ENCODE peak calls at places on chromosomes 6 and 20, in five cellular contexts. One of them, this sample, is unnamed.

GRCh38 chr6:168493976-168494375 is 53.0 kb downstream of the SMOC2 start:
- DNase-seq in OCI-LY7: no peak
- DNase-seq in lower lobe of right lung: no peak
- DNase-seq in CD8-positive, alpha-beta T cell: no peak
- DNase-seq in endodermal cell: no peak
- DNase-seq in this sample: no peak

GRCh38 chr6:41836022-41836659 is 48.6 kb downstream of the TOMM6 start:
- DNase-seq in CD8-positive, alpha-beta T cell: no peak
- DNase-seq in lower lobe of right lung: no peak
- DNase-seq in OCI-LY7: no peak
- DNase-seq in endodermal cell: no peak
- DNase-seq in this sample: no peak

GRCh38 chr6:45595010-45595851 is 217.5 kb upstream of the SUPT3H start:
- DNase-seq in CD8-positive, alpha-beta T cell: no peak
- DNase-seq in lower lobe of right lung: no peak
- DNase-seq in endodermal cell: no peak
- DNase-seq in OCI-LY7: no peak
- DNase-seq in this sample: no peak

GRCh38 chr6:143335865-143336264 is 114.6 kb downstream of the ADAT2 start:
- DNase-seq in CD8-positive, alpha-beta T cell: no peak
- DNase-seq in endodermal cell: no peak
- DNase-seq in OCI-LY7: no peak
- DNase-seq in lower lobe of right lung: no peak
- DNase-seq in this sample: no peak

GRCh38 chr20:33475381-33476160 is 14.3 kb upstream of the CBFA2T2 start:
- DNase-seq in OCI-LY7: no peak
- DNase-seq in endodermal cell: peak; percentile 53
- DNase-seq in CD8-positive, alpha-beta T cell: no peak
- DNase-seq in lower lobe of right lung: no peak
- DNase-seq in this sample: no peak

GRCh38 chr6:96246563-96246962 is 230.8 kb downstream of the FUT9 start:
- DNase-seq in lower lobe of right lung: no peak
- DNase-seq in OCI-LY7: no peak
- DNase-seq in endodermal cell: no peak
- DNase-seq in CD8-positive, alpha-beta T cell: no peak
- DNase-seq in this sample: no peak

GRCh38 chr6:165748390-165748789 is 85.3 kb upstream of the PDE10A start:
- DNase-seq in OCI-LY7: no peak
- DNase-seq in CD8-positive, alpha-beta T cell: no peak
- DNase-seq in lower lobe of right lung: no peak
- DNase-seq in endodermal cell: no peak
- DNase-seq in this sample: no peak

GRCh38 chr6:136977075-136977474 is 55.0 kb downstream of the SLC35D3 start:
- DNase-seq in endodermal cell: no peak
- DNase-seq in CD8-positive, alpha-beta T cell: no peak
- DNase-seq in OCI-LY7: no peak
- DNase-seq in lower lobe of right lung: no peak
- DNase-seq in this sample: no peak

GRCh38 chr6:30890646-30891449 is 6.5 kb downstream of the DDR1 start:
- DNase-seq in OCI-LY7: no peak
- DNase-seq in endodermal cell: no peak
- DNase-seq in CD8-positive, alpha-beta T cell: no peak
- DNase-seq in lower lobe of right lung: no peak
- DNase-seq in this sample: no peak

GRCh38 chr6:31204751-31205145 is 34.3 kb upstream of the POU5F1 start:
- DNase-seq in OCI-LY7: no peak
- DNase-seq in CD8-positive, alpha-beta T cell: no peak
- DNase-seq in lower lobe of right lung: no peak
- DNase-seq in endodermal cell: no peak
- DNase-seq in this sample: no peak

GRCh38 chr6:41291717-41292116 is 5.2 kb upstream of the TREM1 start:
- DNase-seq in lower lobe of right lung: no peak
- DNase-seq in endodermal cell: no peak
- DNase-seq in CD8-positive, alpha-beta T cell: no peak
- DNase-seq in OCI-LY7: no peak
- DNase-seq in this sample: no peak

GRCh38 chr20:8547968-8548588 is 416.0 kb downstream of the PLCB1 start:
- DNase-seq in lower lobe of right lung: no peak
- DNase-seq in CD8-positive, alpha-beta T cell: no peak
- DNase-seq in endodermal cell: no peak
- DNase-seq in OCI-LY7: no peak
- DNase-seq in this sample: no peak

GRCh38 chr6:14123331-14124105 is 5.9 kb downstream of the CD83 start:
- DNase-seq in endodermal cell: no peak
- DNase-seq in OCI-LY7: no peak
- DNase-seq in CD8-positive, alpha-beta T cell: no peak
- DNase-seq in lower lobe of right lung: no peak
- DNase-seq in this sample: no peak

GRCh38 chr6:107124934-107125348 is 9.6 kb upstream of the BEND3 start:
- DNase-seq in CD8-positive, alpha-beta T cell: no peak
- DNase-seq in OCI-LY7: peak; percentile 73
- DNase-seq in lower lobe of right lung: no peak
- DNase-seq in endodermal cell: peak; percentile 76
- DNase-seq in this sample: no peak

GRCh38 chr20:58421497-58421850 is 32.4 kb downstream of the VAPB start:
- DNase-seq in lower lobe of right lung: no peak
- DNase-seq in endodermal cell: no peak
- DNase-seq in CD8-positive, alpha-beta T cell: no peak
- DNase-seq in OCI-LY7: no peak
- DNase-seq in this sample: no peak

GRCh38 chr6:22099923-22100322 is 196.9 kb downstream of the PRL start:
- DNase-seq in CD8-positive, alpha-beta T cell: no peak
- DNase-seq in OCI-LY7: no peak
- DNase-seq in lower lobe of right lung: no peak
- DNase-seq in endodermal cell: no peak
- DNase-seq in this sample: no peak

GRCh38 chr6:35427851-35428321 is 24.3 kb upstream of the FANCE start:
- DNase-seq in CD8-positive, alpha-beta T cell: no peak
- DNase-seq in endodermal cell: no peak
- DNase-seq in OCI-LY7: no peak
- DNase-seq in lower lobe of right lung: no peak
- DNase-seq in this sample: peak; percentile 81

GRCh38 chr6:166307082-166307980 is 861 bp downstream of the PRR18 start:
- DNase-seq in OCI-LY7: no peak
- DNase-seq in lower lobe of right lung: no peak
- DNase-seq in CD8-positive, alpha-beta T cell: no peak
- DNase-seq in endodermal cell: peak; percentile 91
- DNase-seq in this sample: no peak

GRCh38 chr20:18276821-18277220 is 11.5 kb upstream of the ZNF133 start:
- DNase-seq in endodermal cell: peak; percentile 94
- DNase-seq in OCI-LY7: peak; percentile 64
- DNase-seq in CD8-positive, alpha-beta T cell: peak; percentile 22
- DNase-seq in lower lobe of right lung: peak; percentile 70
- DNase-seq in this sample: peak; percentile 27

GRCh38 chr20:18267815-18268214 is 20.5 kb upstream of the ZNF133 start:
- DNase-seq in CD8-positive, alpha-beta T cell: no peak
- DNase-seq in OCI-LY7: no peak
- DNase-seq in endodermal cell: peak; percentile 80
- DNase-seq in lower lobe of right lung: no peak
- DNase-seq in this sample: no peak

GRCh38 chr20:18273738-18274137 is 14.6 kb upstream of the ZNF133 start:
- DNase-seq in endodermal cell: no peak
- DNase-seq in lower lobe of right lung: no peak
- DNase-seq in OCI-LY7: no peak
- DNase-seq in CD8-positive, alpha-beta T cell: no peak
- DNase-seq in this sample: no peak

GRCh38 chr20:18271160-18271559 is 17.2 kb upstream of the ZNF133 start:
- DNase-seq in CD8-positive, alpha-beta T cell: no peak
- DNase-seq in OCI-LY7: no peak
- DNase-seq in endodermal cell: no peak
- DNase-seq in lower lobe of right lung: no peak
- DNase-seq in this sample: no peak

GRCh38 chr20:18272451-18272850 is 15.9 kb upstream of the ZNF133 start:
- DNase-seq in endodermal cell: no peak
- DNase-seq in OCI-LY7: no peak
- DNase-seq in CD8-positive, alpha-beta T cell: no peak
- DNase-seq in lower lobe of right lung: no peak
- DNase-seq in this sample: no peak
- H3K27ac ChIP-seq in endodermal cell: no peak overlapping the region
- H3K27ac ChIP-seq in OCI-LY7: no peak overlapping the region
- H3K27ac ChIP-seq in CD8-positive, alpha-beta T cell: no peak overlapping the region
- H3K27ac ChIP-seq in lower lobe of right lung: no peak overlapping the region
- H3K27ac ChIP-seq in this sample: no peak overlapping the region

GRCh38 chr6:110575910-110576463 is 99.6 kb upstream of the SLC22A16 start:
- DNase-seq in lower lobe of right lung: no peak
- DNase-seq in OCI-LY7: no peak
- DNase-seq in endodermal cell: no peak
- DNase-seq in CD8-positive, alpha-beta T cell: no peak
- DNase-seq in this sample: no peak

GRCh38 chr6:110573537-110573936 is 97.1 kb upstream of the SLC22A16 start:
- DNase-seq in CD8-positive, alpha-beta T cell: no peak
- DNase-seq in endodermal cell: no peak
- DNase-seq in lower lobe of right lung: no peak
- DNase-seq in OCI-LY7: no peak
- DNase-seq in this sample: no peak

DNA sequence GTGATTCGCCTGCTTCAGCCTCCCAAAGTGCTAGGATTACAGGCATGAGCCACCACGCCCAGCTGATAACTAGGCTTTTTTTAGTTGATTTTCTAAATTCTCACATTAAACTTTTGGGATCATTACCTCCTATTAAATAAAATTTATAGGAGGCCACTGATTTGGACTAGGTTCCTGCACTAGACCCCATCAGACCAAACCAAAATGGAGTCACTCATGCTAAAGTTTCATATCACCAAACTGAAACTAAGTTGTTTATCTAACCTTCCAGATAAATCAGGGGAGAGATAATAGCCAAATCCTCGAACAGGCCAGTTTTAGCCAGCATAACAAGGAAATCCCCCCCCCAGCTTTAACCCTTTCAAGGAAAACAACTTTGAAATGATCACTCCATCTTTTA is 98.4 kb upstream of the SLC22A16 start:
- DNase-seq in OCI-LY7: no peak
- DNase-seq in CD8-positive, alpha-beta T cell: no peak
- DNase-seq in endodermal cell: no peak
- DNase-seq in lower lobe of right lung: no peak
- DNase-seq in this sample: no peak
- H3K27ac ChIP-seq in OCI-LY7: no peak overlapping the region
- H3K27ac ChIP-seq in CD8-positive, alpha-beta T cell: no peak overlapping the region
- H3K27ac ChIP-seq in endodermal cell: no peak overlapping the region
- H3K27ac ChIP-seq in lower lobe of right lung: no peak overlapping the region
- H3K27ac ChIP-seq in this sample: no peak overlapping the region

GRCh38 chr6:11432713-11433450 is 104.7 kb upstream of the TMEM170B start:
- DNase-seq in OCI-LY7: no peak
- DNase-seq in endodermal cell: no peak
- DNase-seq in CD8-positive, alpha-beta T cell: no peak
- DNase-seq in lower lobe of right lung: no peak
- DNase-seq in this sample: no peak
- H3K27ac ChIP-seq in OCI-LY7: no peak overlapping the region
- H3K27ac ChIP-seq in endodermal cell: no peak overlapping the region
- H3K27ac ChIP-seq in CD8-positive, alpha-beta T cell: no peak overlapping the region
- H3K27ac ChIP-seq in lower lobe of right lung: peak overlapping the region; percentile 40
- H3K27ac ChIP-seq in this sample: no peak overlapping the region

GRCh38 chr20:50138120-50138478 is 15.4 kb downstream of the PEDS1 start:
- DNase-seq in endodermal cell: no peak
- DNase-seq in CD8-positive, alpha-beta T cell: no peak
- DNase-seq in lower lobe of right lung: no peak
- DNase-seq in OCI-LY7: no peak
- DNase-seq in this sample: no peak
- H3K27ac ChIP-seq in endodermal cell: no peak overlapping the region
- H3K27ac ChIP-seq in CD8-positive, alpha-beta T cell: no peak overlapping the region
- H3K27ac ChIP-seq in lower lobe of right lung: peak overlapping the region; percentile 53
- H3K27ac ChIP-seq in OCI-LY7: no peak overlapping the region
- H3K27ac ChIP-seq in this sample: peak overlapping the region; percentile 31

This sample was measured in AG04450.